ENCODE peak calls at places on chromosomes 3 and 15, in four cellular contexts. One of them, this sample, is unnamed.

GRCh38 chr3:139302801-139303113 is 41.1 kb upstream of the MRPS22 start:
- DNase-seq in fibroblast of lung: no peak
- DNase-seq in neural progenitor cell: no peak
- DNase-seq in heart left ventricle: no peak
- DNase-seq in this sample: no peak

GRCh38 chr3:54067060-54067459 is 55.3 kb upstream of the CACNA2D3 start:
- DNase-seq in neural progenitor cell: no peak
- DNase-seq in heart left ventricle: no peak
- DNase-seq in fibroblast of lung: no peak
- DNase-seq in this sample: no peak

GRCh38 chr3:54235998-54236397 is 113.6 kb downstream of the CACNA2D3 start:
- DNase-seq in heart left ventricle: no peak
- DNase-seq in fibroblast of lung: no peak
- DNase-seq in neural progenitor cell: no peak
- DNase-seq in this sample: no peak

GRCh38 chr3:101667844-101668243 is 9.1 kb downstream of the ZBTB11 start:
- DNase-seq in neural progenitor cell: no peak
- DNase-seq in heart left ventricle: no peak
- DNase-seq in fibroblast of lung: no peak
- DNase-seq in this sample: no peak

GRCh38 chr3:55481067-55481917 is 5.8 kb downstream of the WNT5A start:
- DNase-seq in fibroblast of lung: peak; percentile 72
- DNase-seq in heart left ventricle: no peak
- DNase-seq in neural progenitor cell: peak; percentile 63
- DNase-seq in this sample: peak; percentile 51

GRCh38 chr3:111735271-111735758 is 123.8 kb upstream of the PHLDB2 start:
- DNase-seq in fibroblast of lung: peak; percentile 82
- DNase-seq in heart left ventricle: no peak
- DNase-seq in neural progenitor cell: no peak
- DNase-seq in this sample: no peak

GRCh38 chr3:114451051-114451451 is 157.2 kb downstream of the TIGIT start:
- DNase-seq in fibroblast of lung: peak; percentile 11
- DNase-seq in heart left ventricle: no peak
- DNase-seq in neural progenitor cell: no peak
- DNase-seq in this sample: no peak

GRCh38 chr3:4738737-4739274 is 240.4 kb upstream of the BHLHE40 start:
- DNase-seq in heart left ventricle: no peak
- DNase-seq in fibroblast of lung: no peak
- DNase-seq in neural progenitor cell: no peak
- DNase-seq in this sample: no peak

GRCh38 chr15:36977620-36978610 is 122.4 kb downstream of the MEIS2 start:
- DNase-seq in neural progenitor cell: peak; percentile 35
- DNase-seq in fibroblast of lung: no peak
- DNase-seq in heart left ventricle: no peak
- DNase-seq in this sample: no peak

GRCh38 chr15:95086543-95087252 is 855.3 kb downstream of the MCTP2 start:
- DNase-seq in neural progenitor cell: no peak
- DNase-seq in heart left ventricle: no peak
- DNase-seq in fibroblast of lung: peak; percentile 91
- DNase-seq in this sample: no peak
- H3K4me3 ChIP-seq in neural progenitor cell: no peak overlapping the region
- H3K4me3 ChIP-seq in heart left ventricle: no peak overlapping the region
- H3K4me3 ChIP-seq in fibroblast of lung: no peak overlapping the region
- H3K4me3 ChIP-seq in this sample: no peak overlapping the region

GRCh38 chr15:67180514-67181191 is 73.8 kb downstream of the AAGAB start:
- DNase-seq in fibroblast of lung: no peak
- DNase-seq in heart left ventricle: no peak
- DNase-seq in neural progenitor cell: peak; percentile 30
- DNase-seq in this sample: no peak
- H3K4me1 ChIP-seq in fibroblast of lung: peaks cover 71% of the 10 kb centered on the region
- H3K4me1 ChIP-seq in heart left ventricle: peaks cover 19% of the 10 kb centered on the region
- H3K4me1 ChIP-seq in neural progenitor cell: peaks cover 13% of the 10 kb centered on the region
- H3K4me1 ChIP-seq in this sample: peaks cover 34% of the 10 kb centered on the region

GRCh38 chr3:126349071-126349470 is 8.1 kb downstream of the KLF15 start:
- DNase-seq in heart left ventricle: peak; percentile 48
- DNase-seq in fibroblast of lung: no peak
- DNase-seq in neural progenitor cell: no peak
- DNase-seq in this sample: peak; percentile 39

GRCh38 chr3:126351771-126352475 is 5.3 kb downstream of the KLF15 start:
- DNase-seq in neural progenitor cell: no peak
- DNase-seq in heart left ventricle: peak; percentile 34
- DNase-seq in fibroblast of lung: no peak
- DNase-seq in this sample: peak; percentile 44

GRCh38 chr3:126351086-126351770 is 6.0 kb downstream of the KLF15 start:
- DNase-seq in fibroblast of lung: no peak
- DNase-seq in neural progenitor cell: no peak
- DNase-seq in heart left ventricle: peak; percentile 56
- DNase-seq in this sample: peak; percentile 30

GRCh38 chr3:126349611-126350501 is 7.4 kb downstream of the KLF15 start:
- DNase-seq in fibroblast of lung: no peak
- DNase-seq in heart left ventricle: peak; percentile 39
- DNase-seq in neural progenitor cell: no peak
- DNase-seq in this sample: peak; percentile 31

GRCh38 chr3:126350502-126351085 is 6.6 kb downstream of the KLF15 start:
- DNase-seq in neural progenitor cell: no peak
- DNase-seq in fibroblast of lung: no peak
- DNase-seq in heart left ventricle: peak; percentile 20
- DNase-seq in this sample: peak; percentile 38
- H3K36me3 ChIP-seq in neural progenitor cell: no peaks in the 10 kb centered on the region
- H3K36me3 ChIP-seq in fibroblast of lung: no peaks in the 10 kb centered on the region
- H3K36me3 ChIP-seq in heart left ventricle: peaks cover 5% of the 10 kb centered on the region
- H3K36me3 ChIP-seq in this sample: peaks cover 59% of the 10 kb centered on the region

DNA sequence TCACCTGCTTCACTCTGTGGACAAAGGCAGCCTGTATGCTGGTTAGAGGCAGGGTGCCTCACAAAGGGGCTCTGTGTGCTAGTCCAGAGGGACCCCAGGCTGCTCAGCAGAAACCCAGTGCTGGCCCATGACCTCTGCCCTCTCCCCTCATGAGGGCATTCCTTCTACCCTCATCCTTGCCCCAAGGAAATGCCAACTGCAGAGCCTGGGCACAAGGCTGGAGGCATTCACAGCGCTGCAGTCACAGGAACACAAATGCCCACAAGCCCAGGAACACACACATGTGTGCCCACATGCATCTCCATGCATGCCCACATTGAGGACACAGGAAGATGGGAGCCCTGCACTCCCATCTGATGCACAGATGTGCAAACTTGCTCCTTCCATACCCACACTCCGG is 3.8 kb downstream of the INKA1 start:
- DNase-seq in neural progenitor cell: no peak
- DNase-seq in fibroblast of lung: no peak
- DNase-seq in heart left ventricle: no peak
- DNase-seq in this sample: no peak
- H3K4me3 ChIP-seq in neural progenitor cell: no peak overlapping the region
- H3K4me3 ChIP-seq in fibroblast of lung: no peak overlapping the region
- H3K4me3 ChIP-seq in heart left ventricle: no peak overlapping the region
- H3K4me3 ChIP-seq in this sample: no peak overlapping the region

DNA sequence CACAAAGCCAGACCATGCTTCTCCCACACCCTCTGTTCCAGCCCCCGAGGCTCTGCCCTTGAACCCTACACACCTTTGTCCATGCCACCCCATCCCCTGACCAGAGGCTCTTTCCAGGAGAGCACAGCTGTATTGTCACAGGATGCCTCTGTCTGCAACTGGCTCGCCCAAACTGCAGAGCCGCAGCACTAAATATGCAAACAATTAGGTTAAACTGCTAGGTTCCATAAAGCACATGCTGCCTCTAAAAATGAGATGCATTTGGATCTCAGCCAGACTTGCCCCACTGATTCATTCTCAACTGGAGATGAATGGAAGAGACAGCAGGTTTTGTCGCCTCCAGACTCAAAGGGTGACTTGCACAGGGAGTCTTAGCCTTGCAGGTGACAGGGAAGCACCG is 95.0 kb downstream of the NUP210 start:
- DNase-seq in neural progenitor cell: no peak
- DNase-seq in fibroblast of lung: no peak
- DNase-seq in heart left ventricle: no peak
- DNase-seq in this sample: no peak
- H3K4me1 ChIP-seq in neural progenitor cell: no peaks in the 10 kb centered on the region
- H3K4me1 ChIP-seq in fibroblast of lung: no peaks in the 10 kb centered on the region
- H3K4me1 ChIP-seq in heart left ventricle: no peaks in the 10 kb centered on the region
- H3K4me1 ChIP-seq in this sample: no peaks in the 10 kb centered on the region

GRCh38 chr15:40340038-40340739 is 550 bp downstream of the CCDC9B start:
- DNase-seq in heart left ventricle: peak; percentile 91
- DNase-seq in neural progenitor cell: no peak
- DNase-seq in fibroblast of lung: peak; percentile 76
- DNase-seq in this sample: peak; percentile 70
- H3K36me3 ChIP-seq in heart left ventricle: peaks cover 18% of the 10 kb centered on the region
- H3K36me3 ChIP-seq in neural progenitor cell: no peaks in the 10 kb centered on the region
- H3K36me3 ChIP-seq in fibroblast of lung: peaks cover 17% of the 10 kb centered on the region
- H3K36me3 ChIP-seq in this sample: peaks cover 21% of the 10 kb centered on the region

GRCh38 chr3:41222508-41222907 is 23.2 kb downstream of the CTNNB1 start:
- DNase-seq in heart left ventricle: no peak
- DNase-seq in neural progenitor cell: no peak
- DNase-seq in fibroblast of lung: peak; percentile 64
- DNase-seq in this sample: no peak

GRCh38 chr3:41223078-41223477 is 23.8 kb downstream of the CTNNB1 start:
- DNase-seq in heart left ventricle: no peak
- DNase-seq in fibroblast of lung: no peak
- DNase-seq in neural progenitor cell: no peak
- DNase-seq in this sample: no peak

GRCh38 chr3:41222012-41222411 is 22.7 kb downstream of the CTNNB1 start:
- DNase-seq in fibroblast of lung: no peak
- DNase-seq in heart left ventricle: no peak
- DNase-seq in neural progenitor cell: no peak
- DNase-seq in this sample: no peak

GRCh38 chr3:41223691-41224090 is 24.4 kb downstream of the CTNNB1 start:
- DNase-seq in fibroblast of lung: no peak
- DNase-seq in heart left ventricle: no peak
- DNase-seq in neural progenitor cell: no peak
- DNase-seq in this sample: no peak

GRCh38 chr3:41224120-41224806 is 25.0 kb downstream of the CTNNB1 start:
- DNase-seq in fibroblast of lung: peak; percentile 87
- DNase-seq in neural progenitor cell: no peak
- DNase-seq in heart left ventricle: no peak
- DNase-seq in this sample: no peak
- H3K4me3 ChIP-seq in fibroblast of lung: no peak overlapping the region
- H3K4me3 ChIP-seq in neural progenitor cell: no peak overlapping the region
- H3K4me3 ChIP-seq in heart left ventricle: no peak overlapping the region
- H3K4me3 ChIP-seq in this sample: no peak overlapping the region